ENCODE peak calls at places on chromosomes 13 and 19, in ten cellular contexts. One of them, this sample, is unnamed.

GRCh38 chr19:51784922-51785690 is 9.9 kb upstream of the FPR3 start:
- DNase-seq in right cardiac atrium: peak
- DNase-seq in AML-193: peak
- DNase-seq in choroid plexus epithelial cell: peak
- DNase-seq in activated CD8-positive, alpha-beta T cell treated with anti-CD3 and anti-CD28 coated beads, Interleukin-2, amount 10 ng/mL, durations not matched to agents 7 days and 5 days: peak
- DNase-seq in iPS-NIHi11: no peak
- DNase-seq in activated CD8-positive, alpha-beta memory T cell treated with anti-CD3 and anti-CD28 coated beads for 48 hours: no peak
- DNase-seq in aorta: peak
- DNase-seq in GM13976: no peak
- DNase-seq in A172: peak
- DNase-seq in this sample: no peak

GRCh38 chr13:75492389-75492788 is 10.4 kb upstream of the TBC1D4 start:
- DNase-seq in right cardiac atrium: no peak
- DNase-seq in AML-193: no peak
- DNase-seq in choroid plexus epithelial cell: peak
- DNase-seq in activated CD8-positive, alpha-beta T cell treated with anti-CD3 and anti-CD28 coated beads, Interleukin-2, amount 10 ng/mL, durations not matched to agents 7 days and 5 days: no peak
- DNase-seq in iPS-NIHi11: no peak
- DNase-seq in activated CD8-positive, alpha-beta memory T cell treated with anti-CD3 and anti-CD28 coated beads for 48 hours: no peak
- DNase-seq in aorta: no peak
- DNase-seq in GM13976: no peak
- DNase-seq in A172: no peak
- DNase-seq in this sample: no peak

GRCh38 chr19:44303976-44304568 is 753 bp downstream of the ZNF235 start:
- DNase-seq in right cardiac atrium: no peak
- DNase-seq in AML-193: peak
- DNase-seq in choroid plexus epithelial cell: no peak
- DNase-seq in activated CD8-positive, alpha-beta T cell treated with anti-CD3 and anti-CD28 coated beads, Interleukin-2, amount 10 ng/mL, durations not matched to agents 7 days and 5 days: no peak
- DNase-seq in iPS-NIHi11: peak
- DNase-seq in activated CD8-positive, alpha-beta memory T cell treated with anti-CD3 and anti-CD28 coated beads for 48 hours: no peak
- DNase-seq in aorta: no peak
- DNase-seq in GM13976: peak
- DNase-seq in A172: peak
- DNase-seq in this sample: no peak

GRCh38 chr13:95217920-95218830 is 83.1 kb downstream of the ABCC4 start:
- DNase-seq in right cardiac atrium: no peak
- DNase-seq in AML-193: no peak
- DNase-seq in choroid plexus epithelial cell: no peak
- DNase-seq in activated CD8-positive, alpha-beta T cell treated with anti-CD3 and anti-CD28 coated beads, Interleukin-2, amount 10 ng/mL, durations not matched to agents 7 days and 5 days: no peak
- DNase-seq in iPS-NIHi11: no peak
- DNase-seq in activated CD8-positive, alpha-beta memory T cell treated with anti-CD3 and anti-CD28 coated beads for 48 hours: no peak
- DNase-seq in aorta: no peak
- DNase-seq in GM13976: no peak
- DNase-seq in A172: no peak
- DNase-seq in this sample: no peak

GRCh38 chr19:52398091-52398461 is 427 bp downstream of the ZNF528 start:
- DNase-seq in right cardiac atrium: no peak
- DNase-seq in AML-193: peak
- DNase-seq in choroid plexus epithelial cell: peak
- DNase-seq in activated CD8-positive, alpha-beta T cell treated with anti-CD3 and anti-CD28 coated beads, Interleukin-2, amount 10 ng/mL, durations not matched to agents 7 days and 5 days: no peak
- DNase-seq in iPS-NIHi11: peak
- DNase-seq in activated CD8-positive, alpha-beta memory T cell treated with anti-CD3 and anti-CD28 coated beads for 48 hours: no peak
- DNase-seq in aorta: peak
- DNase-seq in GM13976: no peak
- DNase-seq in A172: no peak
- DNase-seq in this sample: peak

GRCh38 chr19:31510635-31511034 is 161.4 kb upstream of the TSHZ3 start:
- DNase-seq in right cardiac atrium: no peak
- DNase-seq in AML-193: no peak
- DNase-seq in choroid plexus epithelial cell: no peak
- DNase-seq in activated CD8-positive, alpha-beta T cell treated with anti-CD3 and anti-CD28 coated beads, Interleukin-2, amount 10 ng/mL, durations not matched to agents 7 days and 5 days: no peak
- DNase-seq in iPS-NIHi11: no peak
- DNase-seq in activated CD8-positive, alpha-beta memory T cell treated with anti-CD3 and anti-CD28 coated beads for 48 hours: no peak
- DNase-seq in aorta: no peak
- DNase-seq in GM13976: no peak
- DNase-seq in A172: no peak
- DNase-seq in this sample: no peak

GRCh38 chr13:32504263-32504662 is 34.3 kb downstream of the N4BP2L2 start:
- DNase-seq in right cardiac atrium: no peak
- DNase-seq in AML-193: no peak
- DNase-seq in choroid plexus epithelial cell: no peak
- DNase-seq in activated CD8-positive, alpha-beta T cell treated with anti-CD3 and anti-CD28 coated beads, Interleukin-2, amount 10 ng/mL, durations not matched to agents 7 days and 5 days: no peak
- DNase-seq in iPS-NIHi11: no peak
- DNase-seq in activated CD8-positive, alpha-beta memory T cell treated with anti-CD3 and anti-CD28 coated beads for 48 hours: no peak
- DNase-seq in aorta: no peak
- DNase-seq in GM13976: no peak
- DNase-seq in A172: no peak
- DNase-seq in this sample: no peak

GRCh38 chr19:50042363-50043024 is 16.7 kb downstream of the ZNF473 start:
- DNase-seq in right cardiac atrium: no peak
- DNase-seq in AML-193: no peak
- DNase-seq in choroid plexus epithelial cell: no peak
- DNase-seq in activated CD8-positive, alpha-beta T cell treated with anti-CD3 and anti-CD28 coated beads, Interleukin-2, amount 10 ng/mL, durations not matched to agents 7 days and 5 days: no peak
- DNase-seq in iPS-NIHi11: no peak
- DNase-seq in activated CD8-positive, alpha-beta memory T cell treated with anti-CD3 and anti-CD28 coated beads for 48 hours: no peak
- DNase-seq in aorta: no peak
- DNase-seq in GM13976: no peak
- DNase-seq in A172: no peak
- DNase-seq in this sample: no peak

GRCh38 chr13:84706004-84706710 is 823.9 kb upstream of the SLITRK1 start:
- DNase-seq in right cardiac atrium: no peak
- DNase-seq in AML-193: no peak
- DNase-seq in choroid plexus epithelial cell: no peak
- DNase-seq in activated CD8-positive, alpha-beta T cell treated with anti-CD3 and anti-CD28 coated beads, Interleukin-2, amount 10 ng/mL, durations not matched to agents 7 days and 5 days: no peak
- DNase-seq in iPS-NIHi11: no peak
- DNase-seq in activated CD8-positive, alpha-beta memory T cell treated with anti-CD3 and anti-CD28 coated beads for 48 hours: no peak
- DNase-seq in aorta: no peak
- DNase-seq in GM13976: no peak
- DNase-seq in A172: no peak
- DNase-seq in this sample: no peak

GRCh38 chr19:6086081-6086858 is 24.0 kb downstream of the RFX2 start:
- DNase-seq in right cardiac atrium: no peak
- DNase-seq in AML-193: no peak
- DNase-seq in choroid plexus epithelial cell: no peak
- DNase-seq in activated CD8-positive, alpha-beta T cell treated with anti-CD3 and anti-CD28 coated beads, Interleukin-2, amount 10 ng/mL, durations not matched to agents 7 days and 5 days: no peak
- DNase-seq in iPS-NIHi11: no peak
- DNase-seq in activated CD8-positive, alpha-beta memory T cell treated with anti-CD3 and anti-CD28 coated beads for 48 hours: no peak
- DNase-seq in aorta: no peak
- DNase-seq in GM13976: no peak
- DNase-seq in A172: peak
- DNase-seq in this sample: no peak

GRCh38 chr19:45939792-45940514 is 25.4 kb upstream of the NANOS2 start:
- DNase-seq in right cardiac atrium: no peak
- DNase-seq in AML-193: no peak
- DNase-seq in choroid plexus epithelial cell: no peak
- DNase-seq in activated CD8-positive, alpha-beta T cell treated with anti-CD3 and anti-CD28 coated beads, Interleukin-2, amount 10 ng/mL, durations not matched to agents 7 days and 5 days: no peak
- DNase-seq in iPS-NIHi11: peak
- DNase-seq in activated CD8-positive, alpha-beta memory T cell treated with anti-CD3 and anti-CD28 coated beads for 48 hours: no peak
- DNase-seq in aorta: no peak
- DNase-seq in GM13976: no peak
- DNase-seq in A172: no peak
- DNase-seq in this sample: no peak

GRCh38 chr13:92843549-92843948 is 383.1 kb upstream of the GPC6 start:
- DNase-seq in right cardiac atrium: no peak
- DNase-seq in AML-193: no peak
- DNase-seq in choroid plexus epithelial cell: peak
- DNase-seq in activated CD8-positive, alpha-beta T cell treated with anti-CD3 and anti-CD28 coated beads, Interleukin-2, amount 10 ng/mL, durations not matched to agents 7 days and 5 days: no peak
- DNase-seq in iPS-NIHi11: no peak
- DNase-seq in activated CD8-positive, alpha-beta memory T cell treated with anti-CD3 and anti-CD28 coated beads for 48 hours: no peak
- DNase-seq in aorta: no peak
- DNase-seq in GM13976: no peak
- DNase-seq in A172: peak
- DNase-seq in this sample: peak

GRCh38 chr13:110442946-110443632 is 118.4 kb downstream of the RAB20 start:
- DNase-seq in right cardiac atrium: no peak
- DNase-seq in AML-193: no peak
- DNase-seq in choroid plexus epithelial cell: peak
- DNase-seq in activated CD8-positive, alpha-beta T cell treated with anti-CD3 and anti-CD28 coated beads, Interleukin-2, amount 10 ng/mL, durations not matched to agents 7 days and 5 days: no peak
- DNase-seq in iPS-NIHi11: no peak
- DNase-seq in activated CD8-positive, alpha-beta memory T cell treated with anti-CD3 and anti-CD28 coated beads for 48 hours: no peak
- DNase-seq in aorta: no peak
- DNase-seq in GM13976: no peak
- DNase-seq in A172: peak
- DNase-seq in this sample: peak

GRCh38 chr19:48695743-48696352 is at the start of gene FUT2:
- DNase-seq in right cardiac atrium: no peak
- DNase-seq in AML-193: no peak
- DNase-seq in choroid plexus epithelial cell: no peak
- DNase-seq in activated CD8-positive, alpha-beta T cell treated with anti-CD3 and anti-CD28 coated beads, Interleukin-2, amount 10 ng/mL, durations not matched to agents 7 days and 5 days: no peak
- DNase-seq in iPS-NIHi11: peak
- DNase-seq in activated CD8-positive, alpha-beta memory T cell treated with anti-CD3 and anti-CD28 coated beads for 48 hours: no peak
- DNase-seq in aorta: no peak
- DNase-seq in GM13976: no peak
- DNase-seq in A172: no peak
- DNase-seq in this sample: no peak

GRCh38 chr13:95319551-95320274 is 18.5 kb upstream of the ABCC4 start:
- DNase-seq in right cardiac atrium: no peak
- DNase-seq in AML-193: no peak
- DNase-seq in choroid plexus epithelial cell: no peak
- DNase-seq in activated CD8-positive, alpha-beta T cell treated with anti-CD3 and anti-CD28 coated beads, Interleukin-2, amount 10 ng/mL, durations not matched to agents 7 days and 5 days: no peak
- DNase-seq in iPS-NIHi11: no peak
- DNase-seq in activated CD8-positive, alpha-beta memory T cell treated with anti-CD3 and anti-CD28 coated beads for 48 hours: no peak
- DNase-seq in aorta: no peak
- DNase-seq in GM13976: no peak
- DNase-seq in A172: no peak
- DNase-seq in this sample: no peak

GRCh38 chr19:18849838-18850400 is 18.2 kb downstream of the UPF1 start:
- DNase-seq in right cardiac atrium: no peak
- DNase-seq in AML-193: no peak
- DNase-seq in choroid plexus epithelial cell: peak
- DNase-seq in activated CD8-positive, alpha-beta T cell treated with anti-CD3 and anti-CD28 coated beads, Interleukin-2, amount 10 ng/mL, durations not matched to agents 7 days and 5 days: no peak
- DNase-seq in iPS-NIHi11: no peak
- DNase-seq in activated CD8-positive, alpha-beta memory T cell treated with anti-CD3 and anti-CD28 coated beads for 48 hours: no peak
- DNase-seq in aorta: no peak
- DNase-seq in GM13976: no peak
- DNase-seq in A172: no peak
- DNase-seq in this sample: no peak